ENCODE peak calls at places on chromosomes 4 and X, in ten cellular contexts. One of them, this sample, is unnamed.

GRCh38 chr4:57588557-57588956 is 478.4 kb upstream of the IGFBP7 start:
- DNase-seq in T-helper 22 cell: no peak
- DNase-seq in NCI-H2081: no peak
- DNase-seq in nucleus accumbens: no peak
- DNase-seq in RCC 7860: no peak
- DNase-seq in C1 segment of cervical spinal cord: no peak
- DNase-seq in GM23338: no peak
- DNase-seq in natural killer cell: no peak
- DNase-seq in GM13977: no peak
- DNase-seq in DMS53: no peak
- DNase-seq in this sample: no peak

GRCh38 chr4:154719087-154719486 is 24.7 kb upstream of the LRAT start:
- DNase-seq in T-helper 22 cell: no peak
- DNase-seq in NCI-H2081: no peak
- DNase-seq in nucleus accumbens: no peak
- DNase-seq in RCC 7860: no peak
- DNase-seq in C1 segment of cervical spinal cord: no peak
- DNase-seq in GM23338: no peak
- DNase-seq in natural killer cell: no peak
- DNase-seq in GM13977: no peak
- DNase-seq in DMS53: peak
- DNase-seq in this sample: no peak

GRCh38 chr4:123599920-123600394 is 203.4 kb downstream of the SPRY1 start:
- DNase-seq in T-helper 22 cell: peak
- DNase-seq in NCI-H2081: peak
- DNase-seq in nucleus accumbens: peak
- DNase-seq in RCC 7860: peak
- DNase-seq in C1 segment of cervical spinal cord: peak
- DNase-seq in GM23338: peak
- DNase-seq in natural killer cell: peak
- DNase-seq in GM13977: peak
- DNase-seq in DMS53: peak
- DNase-seq in this sample: no peak

GRCh38 chrX:97397371-97397770 is 513.7 kb downstream of the RPA4 start:
- DNase-seq in T-helper 22 cell: no peak
- DNase-seq in NCI-H2081: no peak
- DNase-seq in nucleus accumbens: no peak
- DNase-seq in RCC 7860: peak
- DNase-seq in C1 segment of cervical spinal cord: no peak
- DNase-seq in GM23338: no peak
- DNase-seq in natural killer cell: no peak
- DNase-seq in GM13977: no peak
- DNase-seq in DMS53: no peak
- DNase-seq in this sample: no peak

GRCh38 chr4:70703695-70704332 is 15.5 kb downstream of the UTP3 start:
- DNase-seq in T-helper 22 cell: no peak
- DNase-seq in NCI-H2081: peak
- DNase-seq in nucleus accumbens: peak
- DNase-seq in RCC 7860: peak
- DNase-seq in C1 segment of cervical spinal cord: no peak
- DNase-seq in GM23338: peak
- DNase-seq in natural killer cell: no peak
- DNase-seq in GM13977: peak
- DNase-seq in DMS53: peak
- DNase-seq in this sample: no peak

GRCh38 chrX:103722505-103722904 is 11.8 kb downstream of the TMEM31 start:
- DNase-seq in T-helper 22 cell: no peak
- DNase-seq in NCI-H2081: no peak
- DNase-seq in nucleus accumbens: no peak
- DNase-seq in RCC 7860: no peak
- DNase-seq in C1 segment of cervical spinal cord: no peak
- DNase-seq in GM23338: no peak
- DNase-seq in natural killer cell: no peak
- DNase-seq in GM13977: no peak
- DNase-seq in DMS53: no peak
- DNase-seq in this sample: no peak

GRCh38 chr4:107203733-107204132 is 167.6 kb upstream of the DKK2 start:
- DNase-seq in T-helper 22 cell: no peak
- DNase-seq in NCI-H2081: no peak
- DNase-seq in nucleus accumbens: no peak
- DNase-seq in RCC 7860: no peak
- DNase-seq in C1 segment of cervical spinal cord: no peak
- DNase-seq in GM23338: no peak
- DNase-seq in natural killer cell: no peak
- DNase-seq in GM13977: no peak
- DNase-seq in DMS53: no peak
- DNase-seq in this sample: no peak

GRCh38 chrX:69137371-69137881 is 27.8 kb downstream of the PJA1 start:
- DNase-seq in T-helper 22 cell: no peak
- DNase-seq in NCI-H2081: no peak
- DNase-seq in nucleus accumbens: no peak
- DNase-seq in RCC 7860: no peak
- DNase-seq in C1 segment of cervical spinal cord: no peak
- DNase-seq in GM23338: peak
- DNase-seq in natural killer cell: no peak
- DNase-seq in GM13977: no peak
- DNase-seq in DMS53: peak
- DNase-seq in this sample: peak

GRCh38 chr4:149676076-149676475 is 139.6 kb downstream of the IQCM start:
- DNase-seq in T-helper 22 cell: no peak
- DNase-seq in NCI-H2081: no peak
- DNase-seq in nucleus accumbens: no peak
- DNase-seq in RCC 7860: no peak
- DNase-seq in C1 segment of cervical spinal cord: no peak
- DNase-seq in GM23338: no peak
- DNase-seq in natural killer cell: no peak
- DNase-seq in GM13977: no peak
- DNase-seq in DMS53: no peak
- DNase-seq in this sample: no peak

GRCh38 chrX:40877869-40878268 is 142.5 kb upstream of the MED14 start:
- DNase-seq in T-helper 22 cell: no peak
- DNase-seq in NCI-H2081: no peak
- DNase-seq in nucleus accumbens: no peak
- DNase-seq in RCC 7860: no peak
- DNase-seq in C1 segment of cervical spinal cord: no peak
- DNase-seq in GM23338: no peak
- DNase-seq in natural killer cell: no peak
- DNase-seq in GM13977: no peak
- DNase-seq in DMS53: peak
- DNase-seq in this sample: no peak

GRCh38 chrX:96424007-96424406 is 260.6 kb upstream of the DIAPH2 start:
- DNase-seq in T-helper 22 cell: no peak
- DNase-seq in NCI-H2081: no peak
- DNase-seq in nucleus accumbens: no peak
- DNase-seq in RCC 7860: no peak
- DNase-seq in C1 segment of cervical spinal cord: no peak
- DNase-seq in GM23338: no peak
- DNase-seq in natural killer cell: no peak
- DNase-seq in GM13977: no peak
- DNase-seq in DMS53: peak
- DNase-seq in this sample: no peak

GRCh38 chr4:146243141-146243882 is 29.0 kb downstream of the REELD1 start:
- DNase-seq in T-helper 22 cell: no peak
- DNase-seq in NCI-H2081: no peak
- DNase-seq in nucleus accumbens: peak
- DNase-seq in RCC 7860: peak
- DNase-seq in C1 segment of cervical spinal cord: no peak
- DNase-seq in GM23338: peak
- DNase-seq in natural killer cell: peak
- DNase-seq in GM13977: peak
- DNase-seq in DMS53: peak
- DNase-seq in this sample: no peak

GRCh38 chrX:108735680-108736508 is 469 bp downstream of the IRS4 start:
- DNase-seq in T-helper 22 cell: no peak
- DNase-seq in NCI-H2081: peak
- DNase-seq in nucleus accumbens: no peak
- DNase-seq in RCC 7860: no peak
- DNase-seq in C1 segment of cervical spinal cord: no peak
- DNase-seq in GM23338: no peak
- DNase-seq in natural killer cell: no peak
- DNase-seq in GM13977: peak
- DNase-seq in DMS53: peak
- DNase-seq in this sample: peak